ENCODE peak calls at places on chromosome 19, in seven cellular contexts. K, E, X, Q, V, Z and I are unnamed samples.

GRCh38 chr19:40689339-40690049 is 957 bp downstream of the NUMBL start:
- DNase-seq in Q (no peak), K (peak; percentile 59), E (no peak), X (no peak), Z (peak; percentile 46), V (no peak), I (no peak)

GRCh38 chr19:55646889-55647731 is 902 bp upstream of the CCDC106 start:
- DNase-seq in Q (no peak), Z (no peak), K (peak; percentile 9), E (no peak), X (no peak), V (no peak), I (no peak)

GRCh38 chr19:3007975-3008374 is 21.1 kb downstream of the TLE2 start:
- DNase-seq in X (no peak), Z (no peak), V (no peak), K (no peak), E (no peak), Q (no peak), I (no peak)

GRCh38 chr19:10226376-10227214 is 4.5 kb downstream of the S1PR2 start:
- DNase-seq in Q (no peak), K (peak; percentile 89), X (no peak), Z (no peak), V (peak; percentile 95), E (no peak), I (no peak)

GRCh38 chr19:19610376-19611240 is 7.9 kb downstream of the PBX4 start:
- DNase-seq in K (no peak), X (no peak), V (peak; percentile 18), Q (no peak), Z (no peak), E (no peak), I (no peak)

GRCh38 chr19:28633223-28634030 is 579.5 kb downstream of the UQCRFS1 start:
- DNase-seq in K (peak; percentile 75), X (peak; percentile 46), E (no peak), V (peak; percentile 1), Z (peak; percentile 84), Q (peak; percentile 81), I (peak; percentile 63)

GRCh38 chr19:13162749-13163608 is 12.8 kb downstream of the IER2 start:
- DNase-seq in Z (peak; percentile 99), K (peak; percentile 99), V (peak; percentile 97), E (peak; percentile 99), X (peak; percentile 97), Q (peak; percentile 98), I (peak; percentile 93)

GRCh38 chr19:49855676-49856573 is 5.0 kb downstream of the PTOV1 start:
- DNase-seq in K (no peak), Q (no peak), X (no peak), E (no peak), V (no peak), Z (no peak), I (no peak)

GRCh38 chr19:33366127-33366526 is 7.4 kb upstream of the CEBPG start:
- DNase-seq in V (no peak), E (no peak), Z (no peak), K (no peak), Q (no peak), X (no peak), I (no peak)

GRCh38 chr19:12880551-12881171 is 588 bp downstream of the DNASE2 start:
- DNase-seq in X (no peak), Q (peak; percentile 53), K (peak; percentile 54), Z (peak; percentile 41), E (no peak), V (peak; percentile 6), I (no peak)

GRCh38 chr19:55602104-55603001 is 2.3 kb downstream of the ZNF524 start:
- DNase-seq in Z (no peak), X (no peak), Q (no peak), V (no peak), K (no peak), E (no peak), I (no peak)

GRCh38 chr19:38004505-38005223 is 97.7 kb downstream of the SIPA1L3 start:
- DNase-seq in Q (peak; percentile 93), K (peak; percentile 97), V (peak; percentile 98), Z (peak; percentile 98), X (peak; percentile 95), E (peak; percentile 81), I (peak; percentile 86)

GRCh38 chr19:28294395-28294794 is 918.6 kb downstream of the UQCRFS1 start:
- DNase-seq in E (no peak), K (peak; percentile 88), Z (peak; percentile 41), Q (no peak), X (peak; percentile 35), V (no peak), I (no peak)

GRCh38 chr19:40642757-40643325 is 41.7 kb downstream of the LTBP4 start:
- DNase-seq in E (no peak), X (no peak), K (no peak), Z (no peak), V (no peak), Q (no peak), I (no peak)

GRCh38 chr19:51025401-51025800 is 1.0 kb downstream of the KLK11 start:
- DNase-seq in E (no peak), Z (no peak), K (no peak), V (no peak), Q (no peak), X (no peak), I (no peak)

GRCh38 chr19:52935434-52935833 is 12.2 kb upstream of the ZNF888 start:
- DNase-seq in K (no peak), Q (no peak), V (peak; percentile 58), Z (no peak), X (no peak), E (no peak), I (no peak)

GRCh38 chr19:53157601-53158000 is 1.3 kb downstream of the ZNF347 start:
- DNase-seq in Z (peak; percentile 44), E (no peak), V (peak; percentile 13), X (peak; percentile 12), Q (peak; percentile 42), K (peak; percentile 46), I (peak; percentile 11)

GRCh38 chr19:30416375-30416774 is 44.2 kb downstream of the ZNF536 start:
- DNase-seq in Z (no peak), K (no peak), Q (no peak), E (no peak), X (no peak), V (no peak), I (no peak)

GRCh38 chr19:58554494-58555368 is at the start of gene CHMP2A:
- DNase-seq in X (peak; percentile 93), Q (peak; percentile 99), E (peak; percentile 93), V (peak; percentile 95), Z (peak; percentile 98), K (peak; percentile 99), I (peak; percentile 97)

GRCh38 chr19:16457195-16457953 is 14.4 kb downstream of the EPS15L1 start:
- DNase-seq in X (peak; percentile 54), E (no peak), Z (no peak), K (peak; percentile 60), Q (no peak), V (peak; percentile 26), I (no peak)

GRCh38 chr19:33300016-33300981 is 2.0 kb downstream of the CEBPA start:
- DNase-seq in K (no peak), Z (no peak), X (no peak), Q (no peak), E (no peak), V (no peak), I (no peak)

GRCh38 chr19:15621801-15622200 is 6.8 kb downstream of the CYP4F8 start:
- DNase-seq in K (no peak), V (no peak), E (no peak), Z (no peak), X (no peak), Q (no peak), I (no peak)

GRCh38 chr19:39363909-39364457 is 21.8 kb downstream of the SAMD4B start:
- DNase-seq in V (peak; percentile 80), E (no peak), Z (no peak), K (peak; percentile 81), X (no peak), Q (no peak), I (no peak)
- H3K9ac ChIP-seq in V (peak overlapping the region; percentile 9), E (no peak overlapping the region), Z (no peak overlapping the region), K (peak overlapping the region; percentile 78), X (no peak overlapping the region), Q (no peak overlapping the region), I (no peak overlapping the region)

DNA sequence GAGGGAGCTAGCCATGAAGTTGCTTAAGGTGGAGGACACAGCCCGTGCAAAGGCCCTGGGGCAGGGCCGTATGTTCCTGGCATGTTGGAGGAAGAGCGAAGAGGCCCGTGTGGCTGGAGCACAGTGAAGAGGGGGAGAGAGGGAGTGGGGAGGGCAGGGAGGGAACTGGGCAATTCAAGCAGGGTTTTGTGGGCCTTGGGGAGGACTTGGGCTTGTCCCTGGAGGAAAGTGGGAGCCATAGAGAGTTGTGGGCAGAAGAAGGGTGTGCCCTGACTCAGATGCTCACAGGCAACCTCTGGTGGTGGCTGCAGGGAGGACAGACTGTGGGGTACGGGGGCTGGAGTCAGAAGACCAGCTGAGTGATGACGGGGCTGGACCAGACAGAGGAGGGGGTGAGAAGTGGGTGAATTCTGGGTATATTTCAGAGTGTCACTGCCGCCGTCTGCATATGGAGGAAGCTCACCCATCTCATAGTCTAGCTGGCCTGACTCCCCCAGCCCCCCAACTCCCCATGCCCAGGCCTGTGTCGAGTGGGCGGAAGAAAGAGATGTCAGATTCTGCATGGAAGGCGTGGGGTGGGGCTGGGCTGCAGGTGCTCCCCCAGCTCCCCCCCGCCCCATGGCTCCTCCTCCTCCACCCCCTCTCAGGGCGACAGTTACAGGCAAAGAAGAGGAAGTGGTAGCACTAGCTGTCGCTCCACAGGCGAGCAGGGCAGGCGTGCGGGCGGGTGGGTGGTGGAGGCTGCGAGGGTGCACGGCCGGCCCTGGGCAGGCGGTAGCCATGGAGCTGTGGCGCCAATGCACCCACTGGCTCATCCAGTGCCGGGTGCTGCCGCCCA is at the start of gene VAV1:
- DNase-seq in K (no peak), X (no peak), E (no peak), V (no peak), Q (peak; percentile 46), Z (no peak), I (no peak)
- H3K9ac ChIP-seq in K (no peak within 1 kb of the TSS), X (no peak within 1 kb of the TSS), E (no peak within 1 kb of the TSS), V (no peak within 1 kb of the TSS), Q (no peak within 1 kb of the TSS), Z (no peak within 1 kb of the TSS), I (peak within 1 kb of the TSS; percentile 50)

GRCh38 chr19:18279266-18279515 is 2.2 kb downstream of the JUND start:
- DNase-seq in X (no peak), E (no peak), Q (no peak), K (no peak), V (no peak), Z (no peak), I (no peak)
- H3K9ac ChIP-seq in X (peak overlapping the region; percentile 98), E (peak overlapping the region; percentile 98), Q (peak overlapping the region; percentile 46), K (peak overlapping the region; percentile 99), V (peak overlapping the region; percentile 84), Z (peak overlapping the region; percentile 90), I (peak overlapping the region; percentile 14)

DNA sequence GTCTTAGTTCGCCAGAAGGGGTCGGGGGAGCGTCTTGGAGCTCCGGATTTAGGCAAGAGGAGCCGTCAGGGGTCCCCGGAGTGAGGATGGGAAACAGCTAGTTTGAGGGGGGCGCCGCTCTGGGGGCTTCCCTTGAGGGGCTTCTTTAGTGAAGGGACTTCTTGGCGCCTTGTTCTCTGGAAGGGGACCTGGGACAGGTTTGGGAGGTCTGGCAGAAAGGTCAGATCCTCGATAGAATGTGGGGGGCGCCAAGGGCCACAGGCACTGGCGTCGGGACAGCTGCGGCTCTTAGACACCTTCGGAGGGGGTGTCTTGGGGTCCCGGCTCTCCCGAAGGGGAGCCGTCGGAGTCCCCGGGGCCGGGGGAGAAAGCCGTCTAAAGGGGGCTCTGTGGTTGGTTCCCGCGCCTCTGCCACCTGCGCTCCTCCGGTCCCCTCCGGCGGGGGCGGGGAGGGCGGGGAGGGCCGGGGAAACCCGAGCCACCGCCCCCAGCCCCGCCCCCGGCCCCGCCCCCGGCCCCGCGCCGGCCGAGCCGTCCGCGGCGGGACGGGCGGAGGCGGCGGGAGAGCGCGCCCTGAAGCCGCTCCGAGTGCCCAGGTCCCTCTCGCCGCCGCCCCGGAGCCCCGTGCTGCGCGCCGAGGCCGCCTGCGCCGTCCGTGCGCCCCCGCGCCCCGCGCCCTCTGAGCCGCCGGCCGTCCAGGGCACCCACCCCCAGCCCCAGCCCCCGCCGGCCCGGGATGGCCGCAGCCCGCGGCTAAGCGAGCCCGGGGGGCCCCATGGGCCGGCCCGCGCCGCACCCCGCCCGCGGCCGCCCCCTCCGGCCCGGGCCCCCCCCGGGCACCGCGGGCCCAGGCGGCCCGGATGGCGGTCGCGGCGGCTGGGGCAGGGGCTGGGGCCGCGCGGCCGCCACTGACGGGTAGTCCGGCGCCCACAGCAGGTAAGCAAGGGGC is at the start of gene NRTN:
- DNase-seq in Z (peak; percentile 53), V (no peak), Q (peak; percentile 67), E (no peak), K (no peak), X (no peak), I (peak; percentile 50)
- H3K9ac ChIP-seq in Z (peak within 1 kb of the TSS; percentile 48), V (no peak within 1 kb of the TSS), Q (no peak within 1 kb of the TSS), E (peak within 1 kb of the TSS; percentile 65), K (peak within 1 kb of the TSS; percentile 36), X (no peak within 1 kb of the TSS), I (peak within 1 kb of the TSS; percentile 81)